ENCODE peak calls at places on chromosomes 12 and 14, in four cellular contexts. One of them, this sample, is unnamed.

GRCh38 chr14:39641224-39641623 is 209.0 kb upstream of the FBXO33 start:
- DNase-seq in HL-60: no peak
- DNase-seq in K562: no peak
- DNase-seq in GM12878: no peak
- DNase-seq in this sample: no peak

GRCh38 chr14:53963491-53964227 is 7.0 kb upstream of the BMP4 start:
- DNase-seq in HL-60: no peak
- DNase-seq in K562: no peak
- DNase-seq in GM12878: no peak
- DNase-seq in this sample: no peak

GRCh38 chr12:103880299-103881142 is 39.5 kb upstream of the NT5DC3 start:
- DNase-seq in HL-60: no peak
- DNase-seq in K562: no peak
- DNase-seq in GM12878: peak; percentile 74
- DNase-seq in this sample: no peak

GRCh38 chr14:89507521-89507920 is 90.5 kb upstream of the FOXN3 start:
- DNase-seq in HL-60: no peak
- DNase-seq in K562: no peak
- DNase-seq in GM12878: peak; percentile 52
- DNase-seq in this sample: no peak

GRCh38 chr14:62125793-62126192 is 363.6 kb downstream of the SNAPC1 start:
- DNase-seq in HL-60: no peak
- DNase-seq in K562: no peak
- DNase-seq in GM12878: no peak
- DNase-seq in this sample: no peak

GRCh38 chr12:47946413-47947107 is 16.8 kb upstream of the TMEM106C start:
- DNase-seq in HL-60: peak; percentile 94
- DNase-seq in K562: no peak
- DNase-seq in GM12878: no peak
- DNase-seq in this sample: no peak

GRCh38 chr12:52524898-52525591 is 4.9 kb upstream of the KRT5 start:
- DNase-seq in HL-60: no peak
- DNase-seq in K562: no peak
- DNase-seq in GM12878: no peak
- DNase-seq in this sample: no peak

GRCh38 chr12:108804361-108804949 is 52.9 kb downstream of the SSH1 start:
- DNase-seq in HL-60: peak; percentile 12
- DNase-seq in K562: no peak
- DNase-seq in GM12878: no peak
- DNase-seq in this sample: no peak

GRCh38 chr12:16726879-16727278 is 120.9 kb upstream of the LMO3 start:
- DNase-seq in HL-60: no peak
- DNase-seq in K562: no peak
- DNase-seq in GM12878: no peak
- DNase-seq in this sample: no peak

GRCh38 chr14:105292810-105293711 is 7.7 kb downstream of the BRF1 start:
- DNase-seq in HL-60: peak; percentile 76
- DNase-seq in K562: no peak
- DNase-seq in GM12878: no peak
- DNase-seq in this sample: no peak

GRCh38 chr12:75913502-75914110 is 118.0 kb downstream of the PHLDA1 start:
- DNase-seq in HL-60: no peak
- DNase-seq in K562: no peak
- DNase-seq in GM12878: no peak
- DNase-seq in this sample: no peak

DNA sequence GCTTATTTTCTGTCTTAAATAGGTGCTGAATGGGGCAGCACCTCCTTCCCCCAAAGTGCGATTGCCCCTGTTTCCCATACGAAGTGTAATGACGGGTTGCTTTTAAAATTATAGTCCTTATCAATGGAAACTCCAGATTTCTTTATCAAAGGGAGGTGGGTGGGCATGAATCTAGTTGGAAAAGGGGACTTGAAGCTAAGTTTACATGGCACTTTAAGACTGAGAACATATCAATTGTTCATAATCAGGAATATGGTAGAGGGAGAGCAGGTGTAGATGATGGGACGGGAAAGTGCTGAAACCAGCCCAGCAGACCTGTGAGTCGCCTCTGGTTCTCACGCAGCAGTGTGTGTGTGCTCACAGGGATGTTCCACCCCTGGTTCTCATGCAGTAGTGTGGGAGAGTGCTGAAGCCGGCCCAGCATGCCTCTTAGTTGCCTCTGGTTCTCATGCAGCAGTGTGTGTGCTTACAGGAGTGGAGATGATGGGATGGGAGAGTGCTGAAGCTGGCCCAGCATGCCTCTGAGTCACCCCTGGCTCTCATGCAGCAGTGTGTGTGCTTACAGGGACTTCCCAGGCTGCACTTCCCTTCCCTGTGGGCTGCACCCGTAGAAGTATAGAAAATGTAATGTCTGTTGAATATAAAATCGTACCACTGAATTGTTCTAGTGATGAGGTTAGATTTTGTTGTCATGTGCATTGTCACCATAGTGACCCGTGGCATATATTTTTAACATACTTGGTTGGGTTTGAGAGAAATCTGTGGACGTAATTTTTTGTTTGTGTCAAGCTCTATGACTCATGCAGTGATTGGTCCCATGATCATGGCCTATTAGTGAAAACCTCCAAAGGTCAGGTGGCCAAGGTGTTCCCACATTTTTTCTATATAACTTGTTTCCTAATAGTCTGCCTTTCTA is 51.6 kb downstream of the GPATCH2L start:
- DNase-seq in HL-60: no peak
- DNase-seq in K562: no peak
- DNase-seq in GM12878: peak; percentile 95
- DNase-seq in this sample: no peak
- TF ChIP-seq SPI1 in HL-60: no peak
- TF ChIP-seq SPI1 in K562: no peak
- TF ChIP-seq SPI1 in GM12878: peak; percentile 79
- TF ChIP-seq SPI1 in this sample: peak; percentile 84

GRCh38 chr12:117408161-117408791 is 46.9 kb upstream of the NOS1 start:
- DNase-seq in HL-60: no peak
- DNase-seq in K562: no peak
- DNase-seq in GM12878: no peak
- DNase-seq in this sample: no peak

GRCh38 chr12:117417004-117417403 is 55.6 kb upstream of the NOS1 start:
- DNase-seq in HL-60: no peak
- DNase-seq in K562: no peak
- DNase-seq in GM12878: no peak
- DNase-seq in this sample: no peak

GRCh38 chr12:117409286-117409685 is 47.9 kb upstream of the NOS1 start:
- DNase-seq in HL-60: no peak
- DNase-seq in K562: no peak
- DNase-seq in GM12878: no peak
- DNase-seq in this sample: no peak

DNA sequence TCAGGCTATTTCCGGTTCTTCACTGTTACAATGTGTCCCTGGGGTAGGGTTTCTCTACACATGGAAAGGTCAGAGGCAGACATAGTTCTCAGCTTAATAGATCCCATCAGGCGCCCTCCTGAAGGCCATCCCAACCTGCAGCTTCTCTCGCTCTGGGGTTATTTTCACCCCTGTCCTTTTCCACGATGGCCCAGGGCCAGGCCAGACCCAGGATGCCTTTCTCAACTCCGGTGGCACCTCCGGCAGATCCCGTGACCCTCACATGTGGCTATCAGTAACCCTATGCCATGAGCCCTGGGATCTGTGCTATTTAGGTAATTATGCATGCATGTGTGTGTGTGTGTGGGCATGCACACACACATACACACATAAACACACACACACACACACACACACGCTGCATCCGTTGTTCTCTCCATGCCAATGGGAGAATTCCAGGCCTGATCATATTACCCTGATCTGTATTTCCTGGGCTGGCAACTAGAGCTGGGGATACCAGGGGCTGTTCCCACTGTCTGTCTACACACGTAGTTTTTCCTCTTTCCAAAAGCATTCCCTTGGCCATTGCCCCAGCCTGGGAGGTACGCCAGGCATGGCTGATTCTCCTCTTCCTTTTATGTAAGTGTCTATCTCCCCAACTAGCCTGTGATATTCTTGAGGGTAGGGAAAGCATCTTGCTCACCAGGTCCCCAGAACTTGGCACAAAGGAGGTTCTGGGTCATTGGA is 51.2 kb upstream of the NOS1 start:
- DNase-seq in HL-60: no peak
- DNase-seq in K562: no peak
- DNase-seq in GM12878: no peak
- DNase-seq in this sample: no peak
- TF ChIP-seq POLR2AphosphoS5 in HL-60: no peak
- TF ChIP-seq POLR2AphosphoS5 in K562: no peak
- TF ChIP-seq POLR2AphosphoS5 in GM12878: no peak
- TF ChIP-seq POLR2AphosphoS5 in this sample: no peak

GRCh38 chr12:6145584-6145983 is 21.1 kb upstream of the VWF start:
- DNase-seq in HL-60: no peak
- DNase-seq in K562: no peak
- DNase-seq in GM12878: no peak
- DNase-seq in this sample: no peak

GRCh38 chr12:6140646-6141045 is 16.2 kb upstream of the VWF start:
- DNase-seq in HL-60: no peak
- DNase-seq in K562: no peak
- DNase-seq in GM12878: no peak
- DNase-seq in this sample: no peak

GRCh38 chr12:6146951-6147350 is 22.5 kb upstream of the VWF start:
- DNase-seq in HL-60: no peak
- DNase-seq in K562: no peak
- DNase-seq in GM12878: no peak
- DNase-seq in this sample: no peak

GRCh38 chr12:6146509-6146908 is 22.0 kb upstream of the VWF start:
- DNase-seq in HL-60: no peak
- DNase-seq in K562: no peak
- DNase-seq in GM12878: no peak
- DNase-seq in this sample: no peak

DNA sequence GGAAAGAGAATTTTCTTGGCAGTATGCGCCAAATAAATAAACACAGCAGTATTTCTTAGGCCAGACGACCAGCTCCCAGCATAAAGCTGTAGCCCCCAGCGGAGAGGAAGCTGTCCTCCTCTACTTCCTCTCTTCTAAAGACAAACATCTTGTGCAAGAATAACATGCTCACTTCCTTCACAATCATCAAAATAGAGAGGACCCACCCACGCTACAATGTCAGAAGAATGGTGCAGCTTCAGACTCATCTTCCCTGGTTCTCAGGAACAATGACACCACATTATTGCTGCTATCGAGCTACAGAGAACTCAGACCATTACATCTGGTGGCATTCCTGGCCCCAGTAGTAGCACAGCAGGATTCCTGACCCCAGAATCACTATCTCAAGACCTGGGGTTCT is 16.6 kb upstream of the VWF start:
- DNase-seq in HL-60: peak; percentile 82
- DNase-seq in K562: no peak
- DNase-seq in GM12878: no peak
- DNase-seq in this sample: no peak
- TF ChIP-seq SPI1 in HL-60: peak; percentile 97
- TF ChIP-seq SPI1 in K562: peak; percentile 61
- TF ChIP-seq SPI1 in GM12878: no peak
- TF ChIP-seq SPI1 in this sample: peak; percentile 65

GRCh38 chr14:92310776-92311375 is 12.1 kb upstream of the SLC24A4 start:
- DNase-seq in HL-60: no peak
- DNase-seq in K562: no peak
- DNase-seq in GM12878: no peak
- DNase-seq in this sample: no peak

GRCh38 chr14:92315050-92315785 is 7.7 kb upstream of the SLC24A4 start:
- DNase-seq in HL-60: no peak
- DNase-seq in K562: no peak
- DNase-seq in GM12878: no peak
- DNase-seq in this sample: no peak

GRCh38 chr14:92316937-92317336 is 6.0 kb upstream of the SLC24A4 start:
- DNase-seq in HL-60: peak; percentile 14
- DNase-seq in K562: no peak
- DNase-seq in GM12878: no peak
- DNase-seq in this sample: no peak

GRCh38 chr14:92316116-92316515 is 6.8 kb upstream of the SLC24A4 start:
- DNase-seq in HL-60: no peak
- DNase-seq in K562: no peak
- DNase-seq in GM12878: peak; percentile 8
- DNase-seq in this sample: no peak

GRCh38 chr14:92314182-92314581 is 8.8 kb upstream of the SLC24A4 start:
- DNase-seq in HL-60: no peak
- DNase-seq in K562: no peak
- DNase-seq in GM12878: no peak
- DNase-seq in this sample: no peak
- TF ChIP-seq POLR2AphosphoS5 in HL-60: no peak
- TF ChIP-seq POLR2AphosphoS5 in K562: no peak
- TF ChIP-seq POLR2AphosphoS5 in GM12878: no peak
- TF ChIP-seq POLR2AphosphoS5 in this sample: no peak

GRCh38 chr14:68790656-68791077 is 2.2 kb downstream of the ZFP36L1 start:
- DNase-seq in HL-60: no peak
- DNase-seq in K562: no peak
- DNase-seq in GM12878: no peak
- DNase-seq in this sample: no peak

GRCh38 chr14:68789798-68790655 is 2.8 kb downstream of the ZFP36L1 start:
- DNase-seq in HL-60: no peak
- DNase-seq in K562: no peak
- DNase-seq in GM12878: no peak
- DNase-seq in this sample: no peak

GRCh38 chr14:68787235-68787727 is 5.6 kb downstream of the ZFP36L1 start:
- DNase-seq in HL-60: no peak
- DNase-seq in K562: no peak
- DNase-seq in GM12878: no peak
- DNase-seq in this sample: no peak

GRCh38 chr14:68788275-68789001 is 4.4 kb downstream of the ZFP36L1 start:
- DNase-seq in HL-60: no peak
- DNase-seq in K562: no peak
- DNase-seq in GM12878: no peak
- DNase-seq in this sample: no peak

DNA sequence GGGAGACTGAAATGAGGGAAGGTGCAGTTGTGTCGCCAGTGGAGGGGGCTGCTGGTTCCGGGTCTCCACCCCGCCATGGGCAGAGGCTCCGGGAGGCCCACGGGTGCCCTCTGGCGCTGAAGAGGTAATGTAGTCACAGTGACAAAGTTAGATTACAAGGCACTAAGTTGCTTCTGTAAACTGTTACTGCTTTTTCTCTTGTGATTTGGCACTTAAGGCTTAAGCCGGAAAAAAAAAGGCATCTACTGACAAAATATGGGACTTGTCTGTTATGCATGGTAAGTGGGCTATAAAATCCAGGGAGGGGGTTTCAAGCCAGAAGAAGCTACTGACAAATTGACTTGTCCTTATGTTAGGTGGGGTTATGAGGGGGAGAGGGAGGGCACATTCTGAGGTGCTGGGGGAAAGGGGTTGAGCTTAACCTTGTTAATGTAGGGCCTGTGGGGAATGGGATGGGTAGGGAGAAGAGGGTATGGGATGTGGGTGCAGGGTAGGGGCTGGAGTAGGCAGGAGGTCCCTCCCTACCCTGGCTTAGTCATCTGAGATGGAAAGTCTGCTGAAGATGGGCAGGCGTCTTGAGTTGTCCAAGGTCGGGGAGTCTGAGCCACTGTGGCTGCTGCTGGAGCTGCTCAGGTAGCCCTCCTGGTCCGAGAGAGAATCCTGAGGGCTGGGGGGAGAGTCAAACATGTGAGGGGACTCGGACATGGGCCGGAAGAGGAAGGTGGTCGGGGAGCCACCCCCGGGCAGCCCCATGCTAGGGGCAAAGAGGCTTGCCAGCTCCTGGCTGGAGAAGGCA is 3.7 kb downstream of the ZFP36L1 start:
- DNase-seq in HL-60: peak; percentile 63
- DNase-seq in K562: peak; percentile 65
- DNase-seq in GM12878: no peak
- DNase-seq in this sample: no peak
- TF ChIP-seq SPI1 in HL-60: no peak
- TF ChIP-seq SPI1 in K562: no peak
- TF ChIP-seq SPI1 in GM12878: no peak
- TF ChIP-seq SPI1 in this sample: no peak

This sample was measured in GM12891.